ENCODE peak calls at places on chromosomes 1 and 21, in four cellular contexts. J, D, B and A are unnamed samples.

GRCh38 chr1:56676571-56677035 is 31.5 kb downstream of the PRKAA2 start:
- DNase-seq in B (no peak), D (no peak), J (no peak), A (peak)

GRCh38 chr1:47189844-47190562 is at the start of gene PDZK1IP1:
- DNase-seq in B (peak), J (no peak), D (peak), A (peak)

GRCh38 chr1:212728606-212729005 is 29.0 kb upstream of the BATF3 start:
- DNase-seq in J (no peak), D (no peak), B (no peak), A (no peak)

GRCh38 chr1:211635602-211636205 is 39.7 kb downstream of the NEK2 start:
- DNase-seq in B (no peak), J (no peak), D (no peak), A (no peak)

GRCh38 chr1:229370601-229371021 is 27.8 kb upstream of the CCSAP start:
- DNase-seq in D (no peak), J (no peak), B (no peak), A (no peak)

GRCh38 chr1:90317628-90318027 is 322.7 kb downstream of the ZNF326 start:
- DNase-seq in J (no peak), B (no peak), D (no peak), A (no peak)

GRCh38 chr1:95252422-95252821 is 18.4 kb downstream of the RWDD3 start:
- DNase-seq in J (no peak), D (no peak), B (no peak), A (no peak)

GRCh38 chr1:206809504-206810084 is 37.3 kb upstream of the IL10 start:
- DNase-seq in J (peak), B (peak), D (peak), A (peak)

GRCh38 chr1:204506091-204506968 is 9.9 kb upstream of the MDM4 start:
- DNase-seq in D (peak), B (peak), J (peak), A (peak)

GRCh38 chr1:92038695-92039346 is 9.0 kb downstream of the EPHX4 start:
- DNase-seq in J (no peak), D (no peak), B (no peak), A (no peak)

GRCh38 chr1:77014396-77014795 is 147.1 kb downstream of the ST6GALNAC5 start:
- DNase-seq in B (peak), J (no peak), D (no peak), A (no peak)

GRCh38 chr1:91894036-91894761 is 8.2 kb upstream of the TGFBR3 start:
- DNase-seq in B (no peak), D (no peak), J (no peak), A (no peak)

GRCh38 chr1:158121604-158122254 is 59.0 kb upstream of the CD1D start:
- DNase-seq in J (peak), B (peak), D (peak), A (peak)

GRCh38 chr1:163069655-163070277 is 605 bp downstream of the RGS4 start:
- DNase-seq in D (no peak), B (no peak), J (no peak), A (no peak)

GRCh38 chr1:68233202-68233601 is 879 bp upstream of the WLS start:
- DNase-seq in J (no peak), B (peak), D (peak), A (no peak)

GRCh38 chr1:154434346-154435075 is 29.4 kb downstream of the IL6R start:
- DNase-seq in B (no peak), J (no peak), D (no peak), A (peak)

GRCh38 chr21:41701749-41702148 is 65.1 kb downstream of the RIPK4 start:
- DNase-seq in D (no peak), J (no peak), B (no peak), A (no peak)

GRCh38 chr1:9573723-9574122 is 15.0 kb upstream of the TMEM201 start:
- DNase-seq in B (peak), J (peak), D (peak), A (peak)
- TF ChIP-seq CTCF in B (peak), J (peak), D (peak), A (peak)

GRCh38 chr1:44714532-44714931 is 16.4 kb downstream of the RNU5D-1 start:
- DNase-seq in J (peak), B (no peak), D (no peak), A (no peak)

GRCh38 chr1:44713321-44713781 is 17.6 kb downstream of the RNU5D-1 start:
- DNase-seq in D (no peak), J (peak), B (no peak), A (no peak)

GRCh38 chr1:44717653-44718052 is 13.3 kb downstream of the RNU5D-1 start:
- DNase-seq in J (no peak), B (no peak), D (no peak), A (no peak)

GRCh38 chr1:44717196-44717595 is 13.8 kb downstream of the RNU5D-1 start:
- DNase-seq in D (no peak), B (no peak), J (no peak), A (no peak)

DNA sequence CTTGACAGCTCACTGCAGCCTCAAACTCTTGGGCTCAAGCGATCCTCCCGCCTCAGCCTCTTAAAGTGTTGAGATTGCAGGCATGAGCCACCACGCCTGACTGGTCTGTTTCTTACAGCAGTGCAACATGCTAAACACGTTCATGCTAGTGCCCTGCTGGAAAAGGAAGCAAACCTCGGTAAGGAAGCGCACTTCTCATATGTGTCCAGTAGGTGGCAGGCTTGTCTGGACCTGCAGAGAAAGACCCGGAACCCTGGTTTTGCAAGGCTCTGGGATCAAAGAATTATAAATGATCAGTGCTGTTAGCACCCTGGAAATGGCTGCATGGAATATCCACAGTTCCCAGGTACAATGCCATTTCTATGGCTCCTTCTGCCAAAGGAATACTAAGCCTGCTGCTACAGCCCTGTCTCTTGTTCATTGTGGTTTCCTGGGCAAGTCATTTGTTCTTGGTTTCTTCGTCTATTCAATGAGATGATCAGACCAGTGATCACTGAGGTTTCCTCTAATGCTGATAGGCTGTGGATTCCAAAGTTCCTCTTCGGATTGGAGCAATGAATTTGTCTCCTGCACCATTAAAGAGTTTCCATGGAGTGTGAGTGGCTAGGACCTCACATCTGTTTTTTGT is 15.9 kb downstream of the RNU5D-1 start:
- DNase-seq in B (peak), D (peak), J (peak), A (peak)
- TF ChIP-seq CTCF in B (peak), D (peak), J (peak), A (peak)

GRCh38 chr1:181105134-181106021 is 16.9 kb downstream of the IER5 start:
- DNase-seq in B (peak), D (peak), J (peak), A (peak)

GRCh38 chr1:181106022-181106312 is 17.5 kb downstream of the IER5 start:
- DNase-seq in B (no peak), D (no peak), J (no peak), A (no peak)

GRCh38 chr1:181104042-181104789 is 15.7 kb downstream of the IER5 start:
- DNase-seq in B (peak), J (no peak), D (no peak), A (no peak)

GRCh38 chr1:181103404-181103803 is 14.9 kb downstream of the IER5 start:
- DNase-seq in D (no peak), J (no peak), B (no peak), A (no peak)

GRCh38 chr1:181104790-181105133 is 16.3 kb downstream of the IER5 start:
- DNase-seq in D (peak), B (peak), J (peak), A (no peak)
- TF ChIP-seq CTCF in D (peak), B (no peak), J (peak), A (no peak)

DNA sequence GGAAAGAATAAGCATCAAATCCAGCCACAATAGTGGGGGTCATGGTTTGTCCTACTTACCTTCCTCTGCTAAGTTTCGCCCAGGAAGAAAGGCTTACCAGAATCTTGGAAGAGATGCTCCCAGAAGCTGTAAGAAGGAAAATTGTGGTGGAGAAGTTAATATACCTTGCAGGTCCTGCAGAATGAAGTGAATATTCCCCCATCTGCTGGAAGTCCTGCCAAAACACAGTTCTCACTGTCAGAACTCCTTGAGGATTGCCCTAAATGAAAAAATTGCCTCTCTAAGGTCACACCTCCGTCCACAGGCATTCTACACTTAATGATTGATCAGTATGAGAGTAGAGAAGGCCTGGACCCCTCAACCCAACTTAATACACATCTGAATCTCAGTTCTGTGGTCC is 78.4 kb upstream of the RGS21 start:
- DNase-seq in B (no peak), J (no peak), D (no peak), A (no peak)
- TF ChIP-seq CTCF in B (no peak), J (no peak), D (no peak), A (no peak)

GRCh38 chr1:244429818-244430217 is 21.9 kb downstream of the ADSS2 start:
- DNase-seq in J (no peak), D (no peak), B (no peak), A (no peak)

GRCh38 chr1:244427647-244428046 is 24.1 kb downstream of the ADSS2 start:
- DNase-seq in J (no peak), D (no peak), B (no peak), A (no peak)

GRCh38 chr1:244419004-244419403 is 32.7 kb downstream of the ADSS2 start:
- DNase-seq in D (no peak), J (no peak), B (no peak), A (no peak)

GRCh38 chr1:244422174-244422573 is 29.5 kb downstream of the ADSS2 start:
- DNase-seq in J (no peak), D (no peak), B (no peak), A (peak)

DNA sequence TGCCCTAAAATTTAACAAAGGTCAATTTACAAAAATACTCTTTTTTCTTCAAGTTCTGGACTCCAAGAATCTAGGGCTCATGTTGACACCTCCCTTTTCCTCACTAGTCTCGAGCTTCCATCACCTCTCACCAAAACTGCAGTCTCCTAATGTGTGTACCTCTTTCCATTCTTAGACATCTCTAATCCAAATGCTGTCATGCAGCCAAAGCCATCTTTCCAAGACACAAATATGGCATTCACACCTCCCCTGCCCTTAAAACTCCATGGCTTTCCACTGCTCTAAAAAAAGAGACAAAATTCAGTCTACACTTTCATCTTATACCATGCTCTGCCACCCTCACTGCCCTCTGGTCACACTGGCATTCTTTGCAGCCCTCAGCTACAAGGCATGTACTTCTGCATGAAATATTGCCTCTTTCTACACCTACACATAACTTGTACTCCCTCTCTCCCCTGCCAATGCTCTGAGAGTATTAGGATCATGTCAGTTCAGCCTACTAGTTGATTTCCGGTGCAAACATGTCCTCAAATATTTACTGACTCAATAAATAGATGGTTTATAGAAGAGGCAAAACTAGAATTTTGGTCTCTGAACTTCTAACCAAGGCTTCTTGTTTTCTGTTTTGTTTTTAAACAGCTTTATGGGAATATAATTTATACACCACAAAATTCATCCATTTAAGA is 26.9 kb downstream of the ADSS2 start:
- DNase-seq in B (no peak), D (no peak), J (no peak), A (no peak)
- TF ChIP-seq CTCF in B (no peak), D (no peak), J (no peak), A (no peak)

GRCh38 chr1:8822383-8823294 is 5.2 kb upstream of the RERE start:
- DNase-seq in J (no peak), B (no peak), D (no peak), A (peak)

GRCh38 chr1:8818325-8818775 is 910 bp upstream of the RERE start:
- DNase-seq in B (no peak), J (no peak), D (no peak), A (peak)

GRCh38 chr1:8823295-8823664 is 5.8 kb upstream of the RERE start:
- DNase-seq in J (no peak), D (no peak), B (no peak), A (no peak)

GRCh38 chr1:8817413-8818324 is at the start of gene RERE:
- DNase-seq in B (peak), J (peak), D (peak), A (peak)

GRCh38 chr1:8821084-8821483 is 3.6 kb upstream of the RERE start:
- DNase-seq in J (no peak), B (no peak), D (no peak), A (no peak)
- TF ChIP-seq CTCF in J (no peak), B (no peak), D (no peak), A (no peak)

GRCh38 chr21:43728467-43729390 is 9.8 kb downstream of the PDXK start:
- DNase-seq in D (peak), B (peak), J (peak), A (peak)
- TF ChIP-seq CTCF in D (peak), B (peak), J (peak), A (no peak)

DNA sequence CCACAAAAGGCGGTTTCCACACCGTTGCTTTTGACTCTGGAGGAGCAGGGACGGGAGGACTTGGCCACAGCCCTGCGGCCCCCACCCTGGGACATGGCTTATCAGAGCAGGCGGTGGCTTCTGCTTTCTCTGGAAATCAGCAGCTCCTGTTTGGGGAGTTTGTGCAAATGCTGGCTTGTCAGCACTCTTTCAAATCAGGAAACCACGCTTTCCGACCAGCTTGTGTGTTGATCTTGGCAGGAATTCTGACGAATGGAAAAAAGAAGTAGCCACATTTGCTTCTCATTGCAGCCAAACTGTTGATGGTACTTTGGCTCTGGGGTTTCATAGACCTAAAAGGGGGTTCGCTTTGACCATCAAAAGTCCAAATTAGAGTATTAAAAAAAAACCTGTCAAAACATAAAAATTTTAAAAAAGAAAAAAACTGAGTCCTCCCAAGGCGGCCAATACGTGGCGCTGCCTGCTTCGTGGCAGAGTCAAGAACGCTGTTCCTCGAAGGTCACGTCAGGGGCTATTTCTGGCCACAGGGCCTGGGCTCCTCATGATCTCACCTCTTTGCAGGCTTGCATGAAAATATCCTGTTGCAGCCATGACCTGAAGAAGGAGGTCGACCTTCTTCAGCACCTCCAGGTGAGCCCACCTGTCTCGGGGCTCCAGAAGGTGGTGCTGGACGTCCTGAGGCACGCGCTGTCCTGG is 80.8 kb upstream of the EFHD2 start:
- DNase-seq in B (no peak), D (no peak), J (no peak), A (peak)
- TF ChIP-seq CTCF in B (no peak), D (no peak), J (peak), A (peak)